ENCODE peak calls at places on chromosomes 7 and 10, in five cellular contexts. N, C, L, A and M are unnamed samples.

GRCh38 chr7:1548944-1549343 is 7.1 kb downstream of the TMEM184A start:
- DNase-seq in C (no peak), N (no peak), L (no peak), A (no peak), M (no peak)

GRCh38 chr7:2525161-2525930 is 5.8 kb downstream of the LFNG start:
- DNase-seq in C (no peak), A (no peak), N (no peak), L (no peak), M (no peak)

GRCh38 chr7:88317422-88317821 is 10.7 kb upstream of the STEAP4 start:
- DNase-seq in A (no peak), N (no peak), L (no peak), C (no peak), M (no peak)

GRCh38 chr7:55288070-55288824 is 76.9 kb upstream of the LANCL2 start:
- DNase-seq in N (peak), L (no peak), A (no peak), C (peak), M (no peak)

GRCh38 chr7:114539575-114539974 is 125.0 kb downstream of the FOXP2 start:
- DNase-seq in A (peak), C (peak), L (no peak), N (no peak), M (no peak)

GRCh38 chr7:43114451-43114765 is 2.0 kb downstream of the HECW1 start:
- DNase-seq in N (no peak), C (peak), A (no peak), L (no peak), M (no peak)

GRCh38 chr10:119370972-119371703 is 163.8 kb downstream of the GRK5 start:
- DNase-seq in L (no peak), N (no peak), C (peak), A (peak), M (no peak)

GRCh38 chr7:152910545-152911013 is 151.0 kb downstream of the ACTR3B start:
- DNase-seq in A (no peak), N (no peak), L (no peak), C (no peak), M (no peak)

GRCh38 chr7:42014625-42015412 is 222.2 kb downstream of the GLI3 start:
- DNase-seq in C (peak), N (peak), L (peak), A (peak), M (peak)

GRCh38 chr7:116426428-116427156 is 72.9 kb upstream of the CAV2 start:
- DNase-seq in N (no peak), C (peak), L (no peak), A (peak), M (no peak)

GRCh38 chr7:116431783-116432182 is 67.8 kb upstream of the CAV2 start:
- DNase-seq in C (peak), L (no peak), N (no peak), A (no peak), M (no peak)

GRCh38 chr7:116432517-116432916 is 67.0 kb upstream of the CAV2 start:
- DNase-seq in L (no peak), N (no peak), C (peak), A (no peak), M (no peak)

GRCh38 chr7:116433246-116433645 is 66.3 kb upstream of the CAV2 start:
- DNase-seq in C (peak), A (no peak), N (no peak), L (no peak), M (no peak)

DNA sequence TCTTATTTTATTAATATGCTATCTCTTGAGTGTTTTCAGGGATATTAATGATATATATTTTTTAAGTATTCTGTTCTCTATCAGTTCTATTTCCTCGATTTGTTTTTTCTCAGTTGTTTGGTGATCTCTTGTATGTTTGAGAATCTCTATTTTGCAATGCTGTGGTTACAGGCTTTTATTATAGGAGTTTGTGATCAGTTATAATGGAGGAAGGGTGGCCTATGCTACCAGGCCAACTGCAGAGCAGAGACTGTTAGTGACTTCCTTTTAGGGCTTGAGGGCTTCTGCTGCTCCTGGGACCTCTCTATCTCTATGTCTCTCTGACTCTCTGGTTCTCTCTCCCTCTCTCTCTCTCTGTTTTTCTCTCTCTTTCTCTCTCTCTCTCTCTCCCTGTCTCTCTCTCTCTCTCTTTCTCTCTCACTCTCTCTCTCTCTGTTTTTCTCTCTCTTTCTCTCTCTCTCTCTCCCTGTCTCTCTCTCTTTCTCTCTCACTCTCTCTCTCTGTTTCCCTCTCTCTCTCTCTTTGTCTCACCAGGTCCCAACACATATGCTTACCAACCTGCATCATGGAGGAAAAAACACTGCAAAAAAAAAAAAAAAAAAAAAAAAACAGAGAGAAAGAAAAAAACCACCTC is 69.4 kb upstream of the CAV2 start:
- DNase-seq in A (no peak), L (no peak), N (no peak), C (no peak), M (no peak)
- H2AFZ ChIP-seq in A (peak), L (no peak), N (no peak), C (peak), M (no peak)

GRCh38 chr7:14236834-14237233 is 247.4 kb upstream of the ETV1 start:
- DNase-seq in N (no peak), L (no peak), C (no peak), A (no peak), M (no peak)
- H3K27ac ChIP-seq in N (no peak), L (no peak), C (no peak), A (no peak), M (no peak)

GRCh38 chr7:87075671-87076404 is 16.4 kb upstream of the ELAPOR2 start:
- DNase-seq in L (no peak), N (no peak), C (no peak), A (no peak), M (peak)
- H2AFZ ChIP-seq in L (no peak), N (no peak), C (no peak), A (no peak), M (no peak)

GRCh38 chr10:36170943-36171501 is 528.9 kb upstream of the FZD8 start:
- DNase-seq in N (no peak), A (peak), L (no peak), C (no peak), M (no peak)

GRCh38 chr10:36171546-36171945 is 529.5 kb upstream of the FZD8 start:
- DNase-seq in C (peak), A (peak), N (no peak), L (no peak), M (no peak)

GRCh38 chr10:36173364-36173763 is 531.3 kb upstream of the FZD8 start:
- DNase-seq in A (peak), N (no peak), C (no peak), L (no peak), M (no peak)

GRCh38 chr10:36172054-36172531 is 530.0 kb upstream of the FZD8 start:
- DNase-seq in C (peak), L (no peak), A (peak), N (no peak), M (no peak)

DNA sequence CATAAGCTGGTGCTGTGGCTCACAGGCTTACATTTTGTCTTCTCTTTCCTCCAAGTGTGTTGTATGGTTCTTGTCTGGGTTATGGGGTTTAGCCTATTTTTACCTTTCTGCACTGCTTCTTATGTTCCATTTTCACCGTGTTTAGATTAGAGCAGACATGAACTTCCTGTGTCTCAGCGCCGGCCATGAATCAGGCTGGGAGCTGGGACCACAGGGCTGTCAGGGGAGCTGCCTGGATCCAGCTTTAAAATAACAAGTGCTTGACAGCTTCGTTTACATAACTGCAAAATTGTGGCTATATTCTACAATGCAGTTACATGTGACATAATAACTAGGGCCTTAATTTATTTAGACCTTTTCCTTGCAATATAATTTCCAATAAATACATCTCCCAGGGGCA is 530.5 kb upstream of the FZD8 start:
- DNase-seq in L (no peak), N (no peak), A (peak), C (peak), M (no peak)
- H3K27ac ChIP-seq in L (no peak), N (no peak), A (peak), C (peak), M (no peak)

GRCh38 chr10:7028809-7029166 is 382.0 kb downstream of the SFMBT2 start:
- DNase-seq in N (no peak), A (no peak), L (no peak), C (peak), M (no peak)
- H2AFZ ChIP-seq in N (no peak), A (no peak), L (no peak), C (no peak), M (no peak)

GRCh38 chr7:40881405-40881926 is 746.7 kb downstream of the SUGCT start:
- DNase-seq in L (no peak), A (peak), C (no peak), N (no peak), M (no peak)

GRCh38 chr7:40884226-40884625 is 749.4 kb downstream of the SUGCT start:
- DNase-seq in C (no peak), N (no peak), A (no peak), L (no peak), M (no peak)

GRCh38 chr7:40885503-40885902 is 750.7 kb downstream of the SUGCT start:
- DNase-seq in C (peak), N (no peak), L (no peak), A (peak), M (no peak)

GRCh38 chr7:40882071-40882658 is 747.4 kb downstream of the SUGCT start:
- DNase-seq in L (no peak), C (no peak), A (no peak), N (no peak), M (no peak)

DNA sequence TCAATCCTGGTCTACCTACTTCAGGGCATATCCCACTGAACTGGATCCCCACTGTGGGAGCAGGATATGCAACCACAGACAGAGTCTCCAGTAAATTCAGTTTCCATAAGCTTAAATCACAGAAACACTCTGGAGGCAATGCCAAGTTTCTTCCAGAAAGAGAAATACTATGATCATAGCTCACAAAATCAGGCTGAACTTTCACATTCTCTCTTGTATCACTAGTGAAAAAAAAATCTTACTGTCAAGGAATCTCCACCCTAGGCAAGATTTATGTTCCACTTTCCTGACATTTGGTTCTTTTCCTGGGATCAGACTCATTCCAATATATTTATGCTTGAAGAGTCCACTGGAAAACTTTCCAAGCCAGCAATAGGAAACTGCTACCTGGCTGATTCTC is 749.0 kb downstream of the SUGCT start:
- DNase-seq in A (no peak), L (no peak), C (no peak), N (no peak), M (no peak)
- H3K27ac ChIP-seq in A (no peak), L (no peak), C (no peak), N (no peak), M (no peak)

GRCh38 chr7:95989301-95989700 is 216.9 kb downstream of the DYNC1I1 start:
- DNase-seq in N (no peak), L (no peak), A (no peak), C (no peak), M (no peak)
- H2AFZ ChIP-seq in N (no peak), L (no peak), A (no peak), C (no peak), M (no peak)

DNA sequence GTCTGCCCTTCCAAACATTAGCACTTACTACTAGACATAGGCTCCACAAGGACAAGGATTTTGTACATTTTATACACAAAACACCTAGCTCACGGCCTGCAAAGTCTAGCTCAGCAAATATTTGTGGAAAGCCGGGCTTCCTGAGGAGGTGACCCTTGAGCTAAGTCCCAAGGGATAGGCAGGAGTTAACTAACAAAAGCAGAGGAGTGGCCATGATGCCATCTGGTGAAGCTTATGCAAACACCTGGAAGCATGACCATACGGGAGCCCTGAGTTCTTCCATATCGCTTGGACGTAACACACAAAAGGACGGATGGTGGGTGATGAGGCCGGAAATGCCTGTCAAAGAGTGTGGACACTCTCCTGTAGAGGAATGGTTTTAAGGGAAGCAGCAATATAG is 25.9 kb upstream of the YAE1 start:
- DNase-seq in C (no peak), N (no peak), L (no peak), A (no peak), M (no peak)
- H3K27ac ChIP-seq in C (no peak), N (no peak), L (no peak), A (no peak), M (no peak)

DNA sequence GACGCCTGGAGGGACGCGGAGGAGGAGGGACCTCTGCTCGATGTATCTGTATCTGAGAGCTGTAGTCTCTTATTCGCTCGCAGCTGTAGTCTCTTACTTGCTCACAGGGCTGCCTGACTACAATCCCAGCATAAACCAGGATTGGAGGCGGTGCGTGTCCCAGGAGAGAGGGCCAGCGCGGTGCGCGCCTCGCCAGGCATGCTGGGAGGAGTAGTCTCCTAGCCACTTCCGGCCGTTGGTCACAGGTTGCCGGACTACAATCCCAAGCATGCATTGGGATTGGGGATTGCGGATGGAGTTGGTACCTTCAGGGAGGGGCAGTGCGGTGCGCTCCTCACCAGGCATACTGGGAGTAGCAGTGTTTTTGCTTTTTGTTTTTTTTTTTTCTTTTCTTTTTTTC is 421.7 kb upstream of the NUPR2 start:
- DNase-seq in L (no peak), A (no peak), N (no peak), C (no peak), M (no peak)
- H2AFZ ChIP-seq in L (no peak), A (no peak), N (no peak), C (no peak), M (no peak)

GRCh38 chr7:66047426-66047825 is 28.2 kb upstream of the ASL start:
- DNase-seq in A (no peak), N (no peak), L (no peak), C (peak), M (no peak)

GRCh38 chr7:66052447-66052846 is 23.2 kb upstream of the ASL start:
- DNase-seq in C (no peak), A (no peak), N (no peak), L (no peak), M (no peak)

GRCh38 chr7:66054063-66054462 is 21.6 kb upstream of the ASL start:
- DNase-seq in N (no peak), L (no peak), A (no peak), C (no peak), M (no peak)

GRCh38 chr7:66050990-66051424 is 24.6 kb upstream of the ASL start:
- DNase-seq in L (no peak), N (no peak), A (no peak), C (peak), M (no peak)

DNA sequence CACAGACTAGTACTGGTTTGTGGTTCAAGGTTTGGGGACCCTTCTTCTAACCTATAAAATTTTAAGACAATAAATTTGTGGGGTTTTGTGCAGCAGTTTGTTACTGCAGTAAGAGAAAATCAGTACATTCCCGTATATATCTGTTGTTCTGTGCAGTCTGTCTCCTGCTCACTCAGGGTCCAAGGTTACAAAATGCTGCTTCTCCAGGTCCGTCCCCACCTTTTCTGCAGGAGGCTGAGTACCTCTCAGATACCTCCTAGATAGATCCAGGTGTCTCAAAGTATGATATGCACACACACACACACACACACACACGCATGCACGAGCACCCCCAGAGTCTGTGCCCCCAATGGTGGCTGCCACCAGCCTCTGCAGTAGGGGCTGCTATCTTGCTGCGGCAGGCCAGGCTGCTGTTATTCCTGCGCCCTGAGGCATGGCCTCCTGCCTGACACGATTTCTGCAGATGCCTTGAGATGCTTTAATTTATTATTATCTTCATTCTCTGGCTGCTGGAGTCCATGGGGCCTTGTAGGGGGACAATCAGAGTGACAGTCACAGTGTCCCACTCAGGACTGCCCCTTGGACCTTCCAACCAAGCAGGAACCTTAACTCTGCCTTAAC is 25.2 kb upstream of the ASL start:
- DNase-seq in N (no peak), L (no peak), A (no peak), C (no peak), M (no peak)
- H3K27ac ChIP-seq in N (no peak), L (no peak), A (no peak), C (peak), M (no peak)